ENCODE peak calls at places on chromosomes 16 and 17, in seven cellular contexts. C is HFFc6; Y is CD4-positive, alpha-beta T cell; I is activated effector memory CD4-positive, alpha-beta T cell treated with Interleukin-2 at 50 U/mL for 16 hours; Q is brain microvascular endothelial cell; Z is NCI-H2171 treated with DMSO at 0.1 percent for 48 hours; G is CD8-positive, alpha-beta memory T cell. H is an unnamed sample.

GRCh38 chr16:57941016-57941656 is 29.8 kb downstream of the CNGB1 start:
- DNase-seq in C (no peak), Y (no peak), I (no peak), Q (no peak), Z (peak; percentile 78), G (no peak), H (no peak)

GRCh38 chr16:46908540-46909372 is 24.6 kb downstream of the GPT2 start:
- DNase-seq in C (peak; percentile 45), Y (peak; percentile 58), I (peak; percentile 30), Q (peak; percentile 45), Z (peak; percentile 61), G (peak; percentile 38), H (no peak)

GRCh38 chr16:68750243-68750642 is 13.2 kb downstream of the CDH1 start:
- DNase-seq in C (no peak), Y (no peak), I (no peak), Q (no peak), Z (no peak), G (no peak), H (no peak)

GRCh38 chr17:57785032-57785431 is 39.9 kb upstream of the CCDC182 start:
- DNase-seq in C (no peak), Y (no peak), I (no peak), Q (no peak), Z (no peak), G (no peak), H (no peak)

GRCh38 chr17:65370669-65371126 is 190.8 kb downstream of the AXIN2 start:
- DNase-seq in C (no peak), Y (no peak), I (no peak), Q (no peak), Z (no peak), G (no peak), H (peak; percentile 41)

GRCh38 chr16:75938818-75939217 is 212.5 kb upstream of the CPHXL start:
- DNase-seq in C (no peak), Y (no peak), I (no peak), Q (no peak), Z (no peak), G (no peak), H (no peak)

GRCh38 chr17:64425191-64425590 is 23.7 kb upstream of the MILR1 start:
- DNase-seq in C (no peak), Y (no peak), I (no peak), Q (no peak), Z (no peak), G (no peak), H (no peak)

GRCh38 chr17:58403312-58403711 is 14.0 kb downstream of the RNF43 start:
- DNase-seq in C (no peak), Y (no peak), I (no peak), Q (no peak), Z (peak; percentile 87), G (no peak), H (no peak)

GRCh38 chr16:84718-85452 is 6.9 kb downstream of the MPG start:
- DNase-seq in C (peak; percentile 93), Y (peak; percentile 30), I (no peak), Q (peak; percentile 85), Z (no peak), G (no peak), H (peak; percentile 63)

GRCh38 chr17:78351449-78352006 is 8.3 kb downstream of the SOCS3 start:
- DNase-seq in C (peak; percentile 85), Y (no peak), I (no peak), Q (peak; percentile 69), Z (no peak), G (no peak), H (no peak)

GRCh38 chr17:65515959-65516948 is 45.2 kb downstream of the AXIN2 start:
- DNase-seq in C (no peak), Y (no peak), I (no peak), Q (no peak), Z (no peak), G (no peak), H (no peak)

GRCh38 chr17:44045493-44045892 is 21.0 kb downstream of the LSM12 start:
- DNase-seq in C (no peak), Y (no peak), I (no peak), Q (no peak), Z (no peak), G (no peak), H (no peak)

GRCh38 chr17:48011405-48012150 is 26.0 kb downstream of the COPZ2 start:
- DNase-seq in C (peak; percentile 47), Y (peak; percentile 23), I (peak; percentile 25), Q (peak; percentile 40), Z (peak; percentile 80), G (no peak), H (no peak)

GRCh38 chr17:27403480-27404005 is 52.7 kb upstream of the KSR1 start:
- DNase-seq in C (no peak), Y (no peak), I (no peak), Q (no peak), Z (no peak), G (no peak), H (no peak)

GRCh38 chr16:3020604-3021448 is 658 bp downstream of the TNFRSF12A start:
- DNase-seq in C (peak; percentile 86), Y (peak; percentile 56), I (peak; percentile 65), Q (peak; percentile 78), Z (no peak), G (peak; percentile 67), H (no peak)

GRCh38 chr16:82059983-82060421 is 24.9 kb downstream of the HSD17B2 start:
- DNase-seq in C (no peak), Y (no peak), I (no peak), Q (no peak), Z (no peak), G (no peak), H (no peak)

GRCh38 chr17:79026345-79027273 is 2.6 kb downstream of the C1QTNF1 start:
- DNase-seq in C (peak; percentile 82), Y (no peak), I (no peak), Q (no peak), Z (no peak), G (no peak), H (no peak)

GRCh38 chr17:80611831-80612230 is 67.2 kb downstream of the RPTOR start:
- DNase-seq in C (no peak), Y (no peak), I (no peak), Q (no peak), Z (no peak), G (no peak), H (no peak)

GRCh38 chr17:68197997-68198930 is 49.6 kb upstream of the AMZ2 start:
- DNase-seq in C (no peak), Y (no peak), I (no peak), Q (no peak), Z (no peak), G (no peak), H (no peak)

GRCh38 chr16:84810518-84811273 is 9.1 kb upstream of the CRISPLD2 start:
- DNase-seq in C (no peak), Y (peak; percentile 13), I (no peak), Q (no peak), Z (no peak), G (no peak), H (peak; percentile 28)

GRCh38 chr16:65510241-65510640 is 388.4 kb upstream of the CDH11 start:
- DNase-seq in C (no peak), Y (no peak), I (no peak), Q (no peak), Z (no peak), G (no peak), H (no peak)

GRCh38 chr17:46736100-46736499 is 82.4 kb downstream of the WNT3 start:
- DNase-seq in C (no peak), Y (no peak), I (no peak), Q (no peak), Z (no peak), G (no peak), H (peak; percentile 8)

GRCh38 chr17:311119-311848 is 41.3 kb downstream of the RPH3AL start:
- DNase-seq in C (no peak), Y (no peak), I (no peak), Q (no peak), Z (no peak), G (no peak), H (no peak)

GRCh38 chr17:17403899-17404576 is 72.8 kb upstream of the MED9 start:
- DNase-seq in C (no peak), Y (peak; percentile 62), I (peak; percentile 53), Q (no peak), Z (peak; percentile 98), G (peak; percentile 40), H (no peak)

GRCh38 chr17:45018514-45019176 is 32.8 kb downstream of the DCAKD start:
- DNase-seq in C (no peak), Y (no peak), I (no peak), Q (no peak), Z (peak; percentile 56), G (no peak), H (peak; percentile 47)

GRCh38 chr16:12235110-12235509 is 258.6 kb downstream of the SNX29 start:
- DNase-seq in C (no peak), Y (no peak), I (no peak), Q (no peak), Z (peak; percentile 95), G (no peak), H (no peak)

GRCh38 chr17:49494937-49495841 is at the start of gene NGFR:
- DNase-seq in C (no peak), Y (peak; percentile 29), I (peak; percentile 39), Q (no peak), Z (peak; percentile 36), G (peak; percentile 46), H (peak; percentile 63)

GRCh38 chr17:6456321-6456720 is 12.1 kb downstream of the PIMREG start:
- DNase-seq in C (no peak), Y (no peak), I (no peak), Q (no peak), Z (no peak), G (no peak), H (no peak)

GRCh38 chr17:65850486-65850885 is 289.0 kb upstream of the AXIN2 start:
- DNase-seq in C (no peak), Y (no peak), I (no peak), Q (peak; percentile 9), Z (no peak), G (no peak), H (peak; percentile 17)

GRCh38 chr17:45086346-45086745 is 25.2 kb downstream of the NMT1 start:
- DNase-seq in C (no peak), Y (no peak), I (no peak), Q (no peak), Z (no peak), G (no peak), H (no peak)

GRCh38 chr17:69672924-69673323 is 258.4 kb downstream of the MAP2K6 start:
- DNase-seq in C (peak; percentile 86), Y (no peak), I (no peak), Q (peak; percentile 70), Z (peak; percentile 32), G (no peak), H (no peak)

GRCh38 chr16:75565640-75566039 is 539 bp upstream of the GABARAPL2 start:
- DNase-seq in C (no peak), Y (no peak), I (no peak), Q (no peak), Z (no peak), G (no peak), H (no peak)

H was measured in GM06990.